ENCODE peak calls at places on chromosome 3, in seven cellular contexts. T, C, J, Y, W, E and I are unnamed samples.

GRCh38 chr3:126850370-126851085 is 132.4 kb upstream of the PLXNA1 start:
- DNase-seq in T (peak; percentile 51), C (peak; percentile 74), J (no peak), Y (no peak), W (no peak), E (no peak), I (no peak)

GRCh38 chr3:54188176-54188791 is 65.9 kb downstream of the CACNA2D3 start:
- DNase-seq in T (peak; percentile 40), C (peak; percentile 74), J (peak; percentile 45), Y (no peak), W (peak; percentile 72), E (no peak), I (no peak)

GRCh38 chr3:55349851-55350250 is 137.3 kb downstream of the WNT5A start:
- DNase-seq in T (no peak), C (no peak), J (no peak), Y (no peak), W (no peak), E (no peak), I (no peak)

GRCh38 chr3:13025090-13025489 is 48.1 kb downstream of the IQSEC1 start:
- DNase-seq in T (no peak), C (peak; percentile 67), J (no peak), Y (peak; percentile 93), W (no peak), E (no peak), I (no peak)

GRCh38 chr3:111989061-111989678 is 9.6 kb upstream of the TAGLN3 start:
- DNase-seq in T (no peak), C (peak; percentile 74), J (no peak), Y (no peak), W (no peak), E (no peak), I (no peak)

GRCh38 chr3:4999626-5000184 is 20.5 kb downstream of the BHLHE40 start:
- DNase-seq in T (no peak), C (no peak), J (peak; percentile 62), Y (no peak), W (no peak), E (no peak), I (no peak)

GRCh38 chr3:55935241-55935640 is 448.1 kb upstream of the WNT5A start:
- DNase-seq in T (no peak), C (no peak), J (no peak), Y (no peak), W (no peak), E (no peak), I (no peak)

GRCh38 chr3:70849911-70850699 is 537.7 kb upstream of the MDFIC2 start:
- DNase-seq in T (peak; percentile 32), C (peak; percentile 79), J (peak; percentile 44), Y (peak; percentile 66), W (no peak), E (no peak), I (no peak)

GRCh38 chr3:31181661-31182060 is 287.2 kb upstream of the GADL1 start:
- DNase-seq in T (no peak), C (no peak), J (no peak), Y (no peak), W (no peak), E (no peak), I (no peak)

GRCh38 chr3:65030847-65031463 is 343.2 kb upstream of the ADAMTS9 start:
- DNase-seq in T (no peak), C (peak; percentile 57), J (no peak), Y (no peak), W (no peak), E (no peak), I (no peak)

GRCh38 chr3:35641920-35642532 is 2.7 kb downstream of the ARPP21 start:
- DNase-seq in T (no peak), C (no peak), J (no peak), Y (no peak), W (no peak), E (no peak), I (no peak)

GRCh38 chr3:57948782-57949242 is 59.4 kb upstream of the FLNB start:
- DNase-seq in T (peak; percentile 30), C (no peak), J (no peak), Y (no peak), W (no peak), E (no peak), I (no peak)

GRCh38 chr3:147513785-147514184 is 104.6 kb downstream of the ZIC1 start:
- DNase-seq in T (no peak), C (no peak), J (no peak), Y (no peak), W (no peak), E (no peak), I (no peak)

GRCh38 chr3:42803800-42804112 is 534 bp downstream of the HIGD1A start:
- DNase-seq in T (peak; percentile 64), C (no peak), J (peak; percentile 57), Y (peak; percentile 78), W (peak; percentile 42), E (no peak), I (no peak)

GRCh38 chr3:53171827-53172505 is 11.0 kb downstream of the PRKCD start:
- DNase-seq in T (no peak), C (no peak), J (no peak), Y (no peak), W (no peak), E (no peak), I (no peak)

GRCh38 chr3:58800032-58800431 is 133.5 kb upstream of the FAM3D start:
- DNase-seq in T (no peak), C (no peak), J (no peak), Y (no peak), W (no peak), E (no peak), I (no peak)

GRCh38 chr3:190225186-190225692 is 97.0 kb downstream of the CLDN1 start:
- DNase-seq in T (no peak), C (peak; percentile 48), J (no peak), Y (no peak), W (no peak), E (no peak), I (no peak)

GRCh38 chr3:160081958-160082533 is 93.4 kb downstream of the IL12A start:
- DNase-seq in T (no peak), C (no peak), J (no peak), Y (no peak), W (no peak), E (no peak), I (no peak)

GRCh38 chr3:88262527-88262926 is 112.8 kb downstream of the C3orf38 start:
- DNase-seq in T (no peak), C (no peak), J (no peak), Y (no peak), W (no peak), E (no peak), I (no peak)

GRCh38 chr3:45939341-45939771 is 3.9 kb upstream of the CXCR6 start:
- DNase-seq in T (no peak), C (no peak), J (no peak), Y (no peak), W (no peak), E (no peak), I (no peak)

GRCh38 chr3:98513136-98513535 is 9.6 kb downstream of the CLDND1 start:
- DNase-seq in T (no peak), C (no peak), J (no peak), Y (no peak), W (no peak), E (no peak), I (no peak)

GRCh38 chr3:185720326-185720725 is 104.5 kb downstream of the IGF2BP2 start:
- DNase-seq in T (no peak), C (no peak), J (no peak), Y (no peak), W (no peak), E (no peak), I (no peak)

GRCh38 chr3:47342156-47342555 is 38.7 kb upstream of the PTPN23 start:
- DNase-seq in T (no peak), C (no peak), J (no peak), Y (no peak), W (no peak), E (no peak), I (no peak)

GRCh38 chr3:121641127-121641526 is 19.6 kb downstream of the HCLS1 start:
- DNase-seq in T (no peak), C (no peak), J (no peak), Y (no peak), W (no peak), E (no peak), I (no peak)

GRCh38 chr3:80187981-80188380 is 420.2 kb upstream of the ROBO1 start:
- DNase-seq in T (no peak), C (no peak), J (no peak), Y (no peak), W (no peak), E (no peak), I (no peak)